ENCODE peak calls at places on chromosomes 12 and 14, in eight cellular contexts. I, N, H, W, S, Q, M and K are unnamed samples.

GRCh38 chr12:113955109-113955970 is 10.8 kb downstream of the RBM19 start:
- DNase-seq in I (peak), N (no peak), H (no peak), W (no peak), S (peak), Q (no peak), M (no peak), K (no peak)

GRCh38 chr14:37197421-37198272 is at the start of gene MIPOL1:
- DNase-seq in I (peak), N (peak), H (peak), W (peak), S (peak), Q (peak), M (peak), K (peak)

GRCh38 chr14:69139743-69140142 is 13.2 kb downstream of the DCAF5 start:
- DNase-seq in I (no peak), N (no peak), H (no peak), W (no peak), S (no peak), Q (no peak), M (no peak), K (no peak)

GRCh38 chr14:67932708-67933107 is 113.1 kb downstream of the RAD51B start:
- DNase-seq in I (no peak), N (no peak), H (no peak), W (no peak), S (no peak), Q (no peak), M (no peak), K (no peak)

GRCh38 chr12:49108958-49109404 is 1.7 kb downstream of the LMBR1L start:
- DNase-seq in I (no peak), N (no peak), H (peak), W (no peak), S (peak), Q (no peak), M (no peak), K (no peak)

GRCh38 chr14:58942516-58942915 is 246.0 kb upstream of the DAAM1 start:
- DNase-seq in I (no peak), N (no peak), H (no peak), W (no peak), S (no peak), Q (no peak), M (no peak), K (no peak)

GRCh38 chr14:77260199-77260598 is 10.8 kb downstream of the NGB start:
- DNase-seq in I (no peak), N (no peak), H (no peak), W (no peak), S (no peak), Q (no peak), M (no peak), K (no peak)

GRCh38 chr12:66066929-66067281 is 63.6 kb downstream of the LLPH start:
- DNase-seq in I (no peak), N (no peak), H (no peak), W (no peak), S (no peak), Q (no peak), M (no peak), K (no peak)

GRCh38 chr12:32270818-32271710 is 128.3 kb upstream of the FGD4 start:
- DNase-seq in I (no peak), N (no peak), H (no peak), W (no peak), S (peak), Q (no peak), M (no peak), K (no peak)

GRCh38 chr12:14928946-14929345 is 9.4 kb downstream of the ERP27 start:
- DNase-seq in I (no peak), N (no peak), H (no peak), W (no peak), S (no peak), Q (no peak), M (no peak), K (peak)

GRCh38 chr12:60684988-60685655 is 1089.3 kb downstream of the SLC16A7 start:
- DNase-seq in I (peak), N (no peak), H (no peak), W (no peak), S (no peak), Q (no peak), M (no peak), K (no peak)

GRCh38 chr12:124508323-124509096 is 58.9 kb downstream of the NCOR2 start:
- DNase-seq in I (no peak), N (no peak), H (no peak), W (no peak), S (peak), Q (no peak), M (no peak), K (peak)

GRCh38 chr14:73742520-73743238 is 28.5 kb upstream of the PNMA1 start:
- DNase-seq in I (no peak), N (no peak), H (no peak), W (no peak), S (no peak), Q (no peak), M (no peak), K (no peak)

GRCh38 chr12:110349521-110350151 is 53.9 kb downstream of the ANAPC7 start:
- DNase-seq in I (no peak), N (no peak), H (no peak), W (peak), S (no peak), Q (no peak), M (no peak), K (no peak)

GRCh38 chr12:121033625-121034349 is 5.3 kb downstream of the OASL start:
- DNase-seq in I (no peak), N (no peak), H (no peak), W (peak), S (peak), Q (no peak), M (no peak), K (peak)

GRCh38 chr12:77847665-77848431 is 17.2 kb downstream of the NAV3 start:
- DNase-seq in I (no peak), N (no peak), H (no peak), W (no peak), S (peak), Q (no peak), M (no peak), K (no peak)

GRCh38 chr12:21151184-21151583 is 20.2 kb downstream of the SLCO1B1 start:
- DNase-seq in I (no peak), N (no peak), H (no peak), W (no peak), S (no peak), Q (no peak), M (no peak), K (no peak)

GRCh38 chr12:79378496-79378895 is 312.3 kb downstream of the PAWR start:
- DNase-seq in I (no peak), N (no peak), H (no peak), W (no peak), S (peak), Q (no peak), M (no peak), K (no peak)